ENCODE peak calls at places on chromosomes 11 and 22, in nine cellular contexts. One of them, this sample, is unnamed. For H3K4me1, the result is how much of the 10 kb centered on the place peaks cover.

GRCh38 chr22:50357756-50358155 is 14.6 kb downstream of the PPP6R2 start:
- DNase-seq in endodermal cell: no peak
- DNase-seq in IMR-90: no peak
- DNase-seq in DND-41: no peak
- DNase-seq in left ventricle myocardium inferior: no peak
- DNase-seq in H9: no peak
- DNase-seq in body of pancreas: no peak
- DNase-seq in vagina: no peak
- DNase-seq in lower lobe of right lung: no peak
- DNase-seq in this sample: no peak

GRCh38 chr11:133078591-133079179 is 453.6 kb downstream of the OPCML start:
- DNase-seq in endodermal cell: peak
- DNase-seq in IMR-90: peak
- DNase-seq in DND-41: peak
- DNase-seq in left ventricle myocardium inferior: no peak
- DNase-seq in H9: peak
- DNase-seq in body of pancreas: peak
- DNase-seq in vagina: no peak
- DNase-seq in lower lobe of right lung: no peak
- DNase-seq in this sample: no peak

GRCh38 chr11:28760676-28761390 is 652.6 kb downstream of the METTL15 start:
- DNase-seq in endodermal cell: peak
- DNase-seq in IMR-90: peak
- DNase-seq in DND-41: no peak
- DNase-seq in left ventricle myocardium inferior: no peak
- DNase-seq in H9: no peak
- DNase-seq in body of pancreas: no peak
- DNase-seq in vagina: no peak
- DNase-seq in lower lobe of right lung: no peak
- DNase-seq in this sample: no peak

GRCh38 chr22:20573176-20573829 is 65.9 kb downstream of the MED15 start:
- DNase-seq in endodermal cell: no peak
- DNase-seq in IMR-90: peak
- DNase-seq in DND-41: no peak
- DNase-seq in left ventricle myocardium inferior: no peak
- DNase-seq in H9: no peak
- DNase-seq in body of pancreas: no peak
- DNase-seq in vagina: no peak
- DNase-seq in lower lobe of right lung: no peak
- DNase-seq in this sample: no peak

GRCh38 chr11:17496406-17496805 is 19.8 kb upstream of the ABCC8 start:
- DNase-seq in endodermal cell: no peak
- DNase-seq in IMR-90: no peak
- DNase-seq in DND-41: no peak
- DNase-seq in left ventricle myocardium inferior: no peak
- DNase-seq in H9: no peak
- DNase-seq in body of pancreas: no peak
- DNase-seq in vagina: no peak
- DNase-seq in lower lobe of right lung: no peak
- DNase-seq in this sample: no peak

GRCh38 chr11:2134022-2135010 is 4.9 kb downstream of the IGF2 start:
- DNase-seq in endodermal cell: no peak
- DNase-seq in IMR-90: no peak
- DNase-seq in DND-41: no peak
- DNase-seq in left ventricle myocardium inferior: no peak
- DNase-seq in H9: no peak
- DNase-seq in body of pancreas: no peak
- DNase-seq in vagina: no peak
- DNase-seq in lower lobe of right lung: no peak
- DNase-seq in this sample: no peak

GRCh38 chr22:38320605-38321402 is 3.6 kb upstream of the CSNK1E start:
- DNase-seq in endodermal cell: no peak
- DNase-seq in IMR-90: no peak
- DNase-seq in DND-41: no peak
- DNase-seq in left ventricle myocardium inferior: no peak
- DNase-seq in H9: no peak
- DNase-seq in body of pancreas: no peak
- DNase-seq in vagina: no peak
- DNase-seq in lower lobe of right lung: no peak
- DNase-seq in this sample: no peak

GRCh38 chr22:31530816-31531180 is 34.5 kb downstream of the SFI1 start:
- DNase-seq in endodermal cell: no peak
- DNase-seq in IMR-90: no peak
- DNase-seq in DND-41: no peak
- DNase-seq in left ventricle myocardium inferior: no peak
- DNase-seq in H9: no peak
- DNase-seq in body of pancreas: no peak
- DNase-seq in vagina: no peak
- DNase-seq in lower lobe of right lung: no peak
- DNase-seq in this sample: no peak

GRCh38 chr11:114160884-114161283 is 101.4 kb downstream of the ZBTB16 start:
- DNase-seq in endodermal cell: no peak
- DNase-seq in IMR-90: no peak
- DNase-seq in DND-41: no peak
- DNase-seq in left ventricle myocardium inferior: no peak
- DNase-seq in H9: no peak
- DNase-seq in body of pancreas: no peak
- DNase-seq in vagina: no peak
- DNase-seq in lower lobe of right lung: no peak
- DNase-seq in this sample: peak

GRCh38 chr11:108538502-108538901 is 40.3 kb upstream of the POGLUT3 start:
- DNase-seq in endodermal cell: no peak
- DNase-seq in IMR-90: no peak
- DNase-seq in DND-41: no peak
- DNase-seq in left ventricle myocardium inferior: no peak
- DNase-seq in H9: no peak
- DNase-seq in body of pancreas: no peak
- DNase-seq in vagina: no peak
- DNase-seq in lower lobe of right lung: no peak
- DNase-seq in this sample: no peak

GRCh38 chr11:97965849-97966646 is 1054.7 kb upstream of the CNTN5 start:
- DNase-seq in endodermal cell: no peak
- DNase-seq in IMR-90: peak
- DNase-seq in DND-41: no peak
- DNase-seq in left ventricle myocardium inferior: no peak
- DNase-seq in H9: no peak
- DNase-seq in body of pancreas: no peak
- DNase-seq in vagina: no peak
- DNase-seq in lower lobe of right lung: no peak
- DNase-seq in this sample: no peak

GRCh38 chr11:82356316-82356715 is 377.3 kb downstream of the FAM181B start:
- DNase-seq in endodermal cell: no peak
- DNase-seq in IMR-90: no peak
- DNase-seq in DND-41: no peak
- DNase-seq in left ventricle myocardium inferior: no peak
- DNase-seq in H9: no peak
- DNase-seq in body of pancreas: no peak
- DNase-seq in vagina: no peak
- DNase-seq in lower lobe of right lung: no peak
- DNase-seq in this sample: no peak

GRCh38 chr11:28838741-28839140 is 730.6 kb downstream of the METTL15 start:
- DNase-seq in endodermal cell: no peak
- DNase-seq in IMR-90: peak
- DNase-seq in DND-41: no peak
- DNase-seq in left ventricle myocardium inferior: no peak
- DNase-seq in H9: no peak
- DNase-seq in body of pancreas: no peak
- DNase-seq in vagina: no peak
- DNase-seq in lower lobe of right lung: no peak
- DNase-seq in this sample: no peak

GRCh38 chr11:11306855-11307254 is 46.2 kb downstream of the CSNK2A3 start:
- DNase-seq in endodermal cell: no peak
- DNase-seq in IMR-90: peak
- DNase-seq in DND-41: no peak
- DNase-seq in left ventricle myocardium inferior: no peak
- DNase-seq in H9: no peak
- DNase-seq in body of pancreas: no peak
- DNase-seq in vagina: no peak
- DNase-seq in lower lobe of right lung: no peak
- DNase-seq in this sample: no peak

GRCh38 chr11:70746351-70746750 is 348.0 kb downstream of the CTTN start:
- DNase-seq in endodermal cell: no peak
- DNase-seq in IMR-90: no peak
- DNase-seq in DND-41: no peak
- DNase-seq in left ventricle myocardium inferior: peak
- DNase-seq in H9: no peak
- DNase-seq in body of pancreas: no peak
- DNase-seq in vagina: no peak
- DNase-seq in lower lobe of right lung: peak
- DNase-seq in this sample: no peak

GRCh38 chr11:116932182-116932581 is 94.8 kb upstream of the APOA1 start:
- DNase-seq in endodermal cell: no peak
- DNase-seq in IMR-90: no peak
- DNase-seq in DND-41: no peak
- DNase-seq in left ventricle myocardium inferior: no peak
- DNase-seq in H9: no peak
- DNase-seq in body of pancreas: no peak
- DNase-seq in vagina: no peak
- DNase-seq in lower lobe of right lung: no peak
- DNase-seq in this sample: no peak
- H3K4me1 ChIP-seq in endodermal cell: under half
- H3K4me1 ChIP-seq in IMR-90: under half
- H3K4me1 ChIP-seq in DND-41: half or more
- H3K4me1 ChIP-seq in left ventricle myocardium inferior: half or more
- H3K4me1 ChIP-seq in H9: under half
- H3K4me1 ChIP-seq in body of pancreas: under half
- H3K4me1 ChIP-seq in vagina: under half
- H3K4me1 ChIP-seq in lower lobe of right lung: under half
- H3K4me1 ChIP-seq in this sample: under half

GRCh38 chr22:24942301-24942700 is 4.2 kb downstream of the LHFPL7 start:
- DNase-seq in endodermal cell: no peak
- DNase-seq in IMR-90: no peak
- DNase-seq in DND-41: no peak
- DNase-seq in left ventricle myocardium inferior: no peak
- DNase-seq in H9: no peak
- DNase-seq in body of pancreas: peak
- DNase-seq in vagina: no peak
- DNase-seq in lower lobe of right lung: no peak
- DNase-seq in this sample: no peak

GRCh38 chr22:24935771-24936483 is 10.6 kb downstream of the LHFPL7 start:
- DNase-seq in endodermal cell: no peak
- DNase-seq in IMR-90: no peak
- DNase-seq in DND-41: no peak
- DNase-seq in left ventricle myocardium inferior: no peak
- DNase-seq in H9: no peak
- DNase-seq in body of pancreas: no peak
- DNase-seq in vagina: no peak
- DNase-seq in lower lobe of right lung: no peak
- DNase-seq in this sample: no peak

GRCh38 chr22:24938741-24939341 is 7.7 kb downstream of the LHFPL7 start:
- DNase-seq in endodermal cell: peak
- DNase-seq in IMR-90: peak
- DNase-seq in DND-41: peak
- DNase-seq in left ventricle myocardium inferior: no peak
- DNase-seq in H9: peak
- DNase-seq in body of pancreas: peak
- DNase-seq in vagina: no peak
- DNase-seq in lower lobe of right lung: no peak
- DNase-seq in this sample: no peak

DNA sequence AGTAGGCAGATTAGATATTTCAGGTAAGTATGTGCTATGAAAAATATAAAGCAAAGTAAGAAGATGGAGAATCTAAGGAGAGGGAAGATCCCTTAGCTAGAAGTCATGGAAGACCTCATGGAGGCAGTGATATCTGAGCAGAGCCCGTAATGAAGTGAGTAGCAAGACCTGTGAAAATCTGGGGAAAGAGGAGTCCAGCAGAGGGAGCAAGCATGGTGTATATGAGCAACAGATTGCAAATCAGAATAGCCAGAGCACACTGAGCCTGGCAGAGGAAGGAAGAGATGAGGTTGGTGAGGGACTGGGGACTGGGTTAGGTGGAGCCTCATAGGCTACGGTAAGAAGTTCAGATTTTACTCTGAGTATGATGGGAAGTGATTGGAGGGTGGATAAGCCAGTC is 9.4 kb downstream of the LHFPL7 start:
- DNase-seq in endodermal cell: peak
- DNase-seq in IMR-90: no peak
- DNase-seq in DND-41: peak
- DNase-seq in left ventricle myocardium inferior: no peak
- DNase-seq in H9: peak
- DNase-seq in body of pancreas: peak
- DNase-seq in vagina: no peak
- DNase-seq in lower lobe of right lung: no peak
- DNase-seq in this sample: no peak
- TF ChIP-seq CTCF in endodermal cell: peak
- TF ChIP-seq CTCF in IMR-90: no peak
- TF ChIP-seq CTCF in DND-41: peak
- TF ChIP-seq CTCF in left ventricle myocardium inferior: peak
- TF ChIP-seq CTCF in H9: peak
- TF ChIP-seq CTCF in body of pancreas: peak
- TF ChIP-seq CTCF in vagina: no peak
- TF ChIP-seq CTCF in lower lobe of right lung: no peak
- TF ChIP-seq CTCF in this sample: no peak

DNA sequence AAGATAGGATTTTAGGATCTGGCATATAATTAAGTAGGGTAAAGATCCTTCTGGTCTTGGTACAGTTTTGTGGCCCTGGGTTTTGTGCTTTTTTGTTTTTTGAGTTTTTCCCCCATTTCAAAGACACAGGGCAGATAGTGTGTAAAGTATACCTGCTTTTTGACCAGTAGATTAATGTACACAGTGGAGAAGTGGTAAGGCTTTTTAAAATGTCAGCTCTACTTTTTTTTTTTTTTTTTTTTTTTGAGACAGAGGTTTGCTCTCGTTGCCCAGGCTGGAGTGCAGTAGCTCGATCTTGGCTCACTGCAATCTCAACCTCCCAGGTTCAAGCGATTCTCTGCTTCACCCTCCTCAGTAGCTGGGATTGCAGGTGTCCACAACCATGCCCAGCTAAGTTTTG is 4.0 kb downstream of the EP300 start:
- DNase-seq in endodermal cell: no peak
- DNase-seq in IMR-90: no peak
- DNase-seq in DND-41: no peak
- DNase-seq in left ventricle myocardium inferior: no peak
- DNase-seq in H9: no peak
- DNase-seq in body of pancreas: no peak
- DNase-seq in vagina: no peak
- DNase-seq in lower lobe of right lung: no peak
- DNase-seq in this sample: no peak
- H3K4me1 ChIP-seq in endodermal cell: under half
- H3K4me1 ChIP-seq in IMR-90: under half
- H3K4me1 ChIP-seq in DND-41: under half
- H3K4me1 ChIP-seq in left ventricle myocardium inferior: half or more
- H3K4me1 ChIP-seq in H9: under half
- H3K4me1 ChIP-seq in body of pancreas: half or more
- H3K4me1 ChIP-seq in vagina: half or more
- H3K4me1 ChIP-seq in lower lobe of right lung: half or more
- H3K4me1 ChIP-seq in this sample: half or more

GRCh38 chr11:19679952-19680823 is 32.4 kb upstream of the NAV2 start:
- DNase-seq in endodermal cell: peak
- DNase-seq in IMR-90: peak
- DNase-seq in DND-41: no peak
- DNase-seq in left ventricle myocardium inferior: peak
- DNase-seq in H9: peak
- DNase-seq in body of pancreas: peak
- DNase-seq in vagina: no peak
- DNase-seq in lower lobe of right lung: peak
- DNase-seq in this sample: peak
- TF ChIP-seq CTCF in endodermal cell: no peak
- TF ChIP-seq CTCF in IMR-90: peak
- TF ChIP-seq CTCF in DND-41: no peak
- TF ChIP-seq CTCF in left ventricle myocardium inferior: peak
- TF ChIP-seq CTCF in H9: no peak
- TF ChIP-seq CTCF in body of pancreas: no peak
- TF ChIP-seq CTCF in vagina: no peak
- TF ChIP-seq CTCF in lower lobe of right lung: no peak
- TF ChIP-seq CTCF in this sample: no peak

GRCh38 chr22:40401981-40402406 is 31.6 kb downstream of the SGSM3 start:
- DNase-seq in endodermal cell: no peak
- DNase-seq in IMR-90: no peak
- DNase-seq in DND-41: peak
- DNase-seq in left ventricle myocardium inferior: no peak
- DNase-seq in H9: no peak
- DNase-seq in body of pancreas: no peak
- DNase-seq in vagina: no peak
- DNase-seq in lower lobe of right lung: no peak
- DNase-seq in this sample: no peak
- H3K4me1 ChIP-seq in endodermal cell: under half
- H3K4me1 ChIP-seq in IMR-90: under half
- H3K4me1 ChIP-seq in DND-41: under half
- H3K4me1 ChIP-seq in left ventricle myocardium inferior: under half
- H3K4me1 ChIP-seq in H9: under half
- H3K4me1 ChIP-seq in body of pancreas: under half
- H3K4me1 ChIP-seq in vagina: under half
- H3K4me1 ChIP-seq in lower lobe of right lung: under half
- H3K4me1 ChIP-seq in this sample: under half